ENCODE peak calls at places on chromosomes 3 and 15, in four cellular contexts. T, U, G and P are unnamed samples.

GRCh38 chr3:26962419-26963355 is 340.1 kb downstream of the LRRC3B start:
- DNase-seq in T (no peak), U (no peak), G (no peak), P (no peak)

GRCh38 chr3:133937756-133938601 is 42.3 kb upstream of the RAB6B start:
- DNase-seq in T (no peak), U (no peak), G (no peak), P (no peak)

GRCh38 chr3:40913192-40913591 is 286.1 kb upstream of the CTNNB1 start:
- DNase-seq in T (no peak), U (no peak), G (no peak), P (no peak)

GRCh38 chr15:45588199-45588910 is 1.2 kb downstream of the BLOC1S6 start:
- DNase-seq in T (no peak), U (no peak), G (no peak), P (no peak)

GRCh38 chr3:127044996-127045395 is 62.1 kb downstream of the PLXNA1 start:
- DNase-seq in T (peak; percentile 15), U (no peak), G (no peak), P (no peak)

GRCh38 chr3:195613468-195614069 is 29.8 kb upstream of the APOD start:
- DNase-seq in T (no peak), U (no peak), G (no peak), P (no peak)

GRCh38 chr3:146091397-146091796 is 69.6 kb downstream of the PLOD2 start:
- DNase-seq in T (no peak), U (no peak), G (no peak), P (no peak)

GRCh38 chr15:78105541-78106241 is 13.3 kb downstream of the SH2D7 start:
- DNase-seq in T (no peak), U (no peak), G (no peak), P (no peak)

GRCh38 chr3:59247402-59247841 is 197.6 kb upstream of the CFAP20DC start:
- DNase-seq in T (no peak), U (no peak), G (no peak), P (no peak)

GRCh38 chr3:187695434-187695833 is 6.9 kb downstream of the RTP2 start:
- DNase-seq in T (no peak), U (no peak), G (no peak), P (no peak)

GRCh38 chr3:33704891-33705290 is 13.2 kb downstream of the CLASP2 start:
- DNase-seq in T (no peak), U (no peak), G (no peak), P (no peak)

GRCh38 chr3:142647856-142648255 is 51.7 kb downstream of the PLS1 start:
- DNase-seq in T (no peak), U (no peak), G (no peak), P (no peak)

GRCh38 chr3:185823280-185824044 is 1.4 kb downstream of the IGF2BP2 start:
- DNase-seq in T (no peak), U (no peak), G (no peak), P (no peak)

GRCh38 chr3:21942328-21942727 is 191.3 kb upstream of the ZNF385D start:
- DNase-seq in T (no peak), U (no peak), G (peak; percentile 38), P (no peak)

GRCh38 chr3:64954995-64955636 is 267.3 kb upstream of the ADAMTS9 start:
- DNase-seq in T (no peak), U (no peak), G (no peak), P (no peak)

GRCh38 chr3:195153653-195154052 is 117.3 kb downstream of the XXYLT1 start:
- DNase-seq in T (no peak), U (no peak), G (no peak), P (no peak)

GRCh38 chr3:45225465-45226205 is 452 bp downstream of the TMEM158 start:
- DNase-seq in T (no peak), U (no peak), G (no peak), P (peak; percentile 11)

GRCh38 chr15:63089260-63090043 is 32.2 kb upstream of the LACTB start:
- DNase-seq in T (peak; percentile 76), U (no peak), G (no peak), P (no peak)

GRCh38 chr3:123546133-123546755 is 38.6 kb downstream of the HACD2 start:
- DNase-seq in T (no peak), U (no peak), G (no peak), P (no peak)

GRCh38 chr3:99620976-99621375 is 17.4 kb upstream of the COL8A1 start:
- DNase-seq in T (no peak), U (no peak), G (no peak), P (no peak)

GRCh38 chr15:93089855-93090305 is 869 bp upstream of the RGMA start:
- DNase-seq in T (no peak), U (no peak), G (no peak), P (no peak)

GRCh38 chr3:112858410-112859069 is 11.9 kb upstream of the CD200R1L start:
- DNase-seq in T (peak; percentile 20), U (no peak), G (no peak), P (no peak)

GRCh38 chr15:67068724-67069400 is 3.5 kb downstream of the SMAD3 start:
- DNase-seq in T (no peak), U (no peak), G (no peak), P (no peak)

GRCh38 chr15:56869573-56869972 is 48.9 kb upstream of the TCF12 start:
- DNase-seq in T (peak; percentile 39), U (peak; percentile 56), G (no peak), P (no peak)

GRCh38 chr3:12273045-12273695 is 15.7 kb upstream of the PPARG start:
- DNase-seq in T (no peak), U (no peak), G (no peak), P (no peak)

GRCh38 chr3:187064210-187065115 is 74.8 kb downstream of the RPL39L start:
- DNase-seq in T (no peak), U (no peak), G (no peak), P (no peak)

GRCh38 chr15:83855956-83856355 is 202.0 kb downstream of the ADAMTSL3 start:
- DNase-seq in T (no peak), U (no peak), G (no peak), P (no peak)